ENCODE peak calls at places on chromosomes 2 and 18, in six cellular contexts. H is neural progenitor cell, I is AG09319, B is A549, E is activated T-cell treated with anti-CD3 and anti-CD28 coated beads for 1 hour, J is iris pigment epithelial cell. W is an unnamed sample.
A peak's percentile ranks its signal among the peaks of the same experiment; 100 is the strongest.

GRCh38 chr2:230525682-230526081 is 109.7 kb downstream of the SP100 start:
- DNase-seq in H (no peak), I (no peak), B (no peak), E (no peak), J (no peak), W (no peak)

GRCh38 chr18:596288-596881 is 403 bp upstream of the CLUL1 start:
- DNase-seq in H (peak; percentile 87), I (no peak), B (peak; percentile 39), E (no peak), J (no peak), W (peak; percentile 87)

GRCh38 chr2:148674063-148675020 is 29.8 kb downstream of the EPC2 start:
- DNase-seq in H (peak; percentile 62), I (no peak), B (peak; percentile 44), E (no peak), J (peak; percentile 41), W (peak; percentile 78)

GRCh38 chr2:71500426-71501079 is 47.2 kb downstream of the DYSF start:
- DNase-seq in H (no peak), I (no peak), B (no peak), E (no peak), J (no peak), W (peak; percentile 66)

GRCh38 chr18:23178201-23178600 is 42.9 kb downstream of the CABLES1 start:
- DNase-seq in H (no peak), I (no peak), B (no peak), E (no peak), J (no peak), W (no peak)

GRCh38 chr2:36659872-36660312 is 36.6 kb upstream of the VIT start:
- DNase-seq in H (no peak), I (no peak), B (peak; percentile 17), E (no peak), J (peak; percentile 21), W (no peak)

GRCh38 chr2:240066489-240066888 is 13.2 kb upstream of the OR6B3 start:
- DNase-seq in H (no peak), I (no peak), B (no peak), E (no peak), J (no peak), W (peak; percentile 7)

GRCh38 chr2:127196998-127197397 is 23.1 kb downstream of the CYP27C1 start:
- DNase-seq in H (peak; percentile 45), I (no peak), B (peak; percentile 46), E (no peak), J (no peak), W (peak; percentile 67)

GRCh38 chr2:239040152-239040761 is 192.4 kb downstream of the TWIST2 start:
- DNase-seq in H (no peak), I (no peak), B (no peak), E (no peak), J (no peak), W (no peak)

GRCh38 chr2:59182249-59182648 is 941.1 kb upstream of the FANCL start:
- DNase-seq in H (peak; percentile 78), I (peak; percentile 34), B (peak; percentile 18), E (no peak), J (peak; percentile 28), W (peak; percentile 72)

GRCh38 chr2:31337860-31338259 is 76.7 kb downstream of the XDH start:
- DNase-seq in H (no peak), I (peak; percentile 31), B (no peak), E (no peak), J (peak; percentile 87), W (no peak)

GRCh38 chr2:86791574-86791973 is 861 bp upstream of the CD8A start:
- DNase-seq in H (peak; percentile 20), I (no peak), B (no peak), E (no peak), J (no peak), W (peak; percentile 48)

GRCh38 chr2:134663451-134663850 is 55.3 kb downstream of the TMEM163 start:
- DNase-seq in H (no peak), I (no peak), B (no peak), E (no peak), J (no peak), W (no peak)

GRCh38 chr2:179129574-179130238 is 79.8 kb upstream of the CCDC141 start:
- DNase-seq in H (peak; percentile 5), I (no peak), B (peak; percentile 10), E (no peak), J (peak; percentile 15), W (peak; percentile 4)

GRCh38 chr2:191020742-191021381 is 6.9 kb upstream of the STAT1 start:
- DNase-seq in H (no peak), I (peak; percentile 74), B (peak; percentile 67), E (no peak), J (peak; percentile 91), W (no peak)

GRCh38 chr2:121944072-121944829 is 188.8 kb downstream of the TSN start:
- DNase-seq in H (no peak), I (peak; percentile 59), B (peak; percentile 36), E (no peak), J (peak; percentile 61), W (no peak)